ENCODE peak calls at places on chromosomes 13 and 19, in ten cellular contexts. O, T, A, E, C, Z, I, R, V and K are unnamed samples.

GRCh38 chr13:68808456-68808855 is 1299.2 kb upstream of the ATXN8OS start:
- DNase-seq in O (no peak), T (no peak), A (no peak), E (no peak), C (no peak), Z (no peak), I (no peak), R (no peak), V (no peak), K (no peak)

GRCh38 chr13:101695870-101696516 is 243.5 kb downstream of the ITGBL1 start:
- DNase-seq in O (no peak), T (no peak), A (peak), E (no peak), C (no peak), Z (no peak), I (no peak), R (no peak), V (no peak), K (no peak)

GRCh38 chr13:75485286-75486062 is 3.5 kb upstream of the TBC1D4 start:
- DNase-seq in O (peak), T (no peak), A (no peak), E (no peak), C (no peak), Z (no peak), I (no peak), R (no peak), V (no peak), K (no peak)

GRCh38 chr19:46821512-46822359 is 28.9 kb downstream of the AP2S1 start:
- DNase-seq in O (no peak), T (peak), A (no peak), E (no peak), C (no peak), Z (peak), I (peak), R (no peak), V (no peak), K (no peak)

GRCh38 chr19:1076046-1076386 is 9.0 kb downstream of the ARHGAP45 start:
- DNase-seq in O (no peak), T (no peak), A (no peak), E (no peak), C (no peak), Z (no peak), I (no peak), R (no peak), V (no peak), K (no peak)

GRCh38 chr13:50357586-50358118 is 342.4 kb downstream of the KCNRG start:
- DNase-seq in O (peak), T (no peak), A (peak), E (no peak), C (no peak), Z (no peak), I (no peak), R (peak), V (peak), K (no peak)

GRCh38 chr13:112664501-112665203 is 25.2 kb upstream of the ATP11A start:
- DNase-seq in O (peak), T (no peak), A (no peak), E (no peak), C (no peak), Z (no peak), I (no peak), R (no peak), V (no peak), K (no peak)

GRCh38 chr13:99553033-99553432 is 51.8 kb downstream of the TM9SF2 start:
- DNase-seq in O (no peak), T (no peak), A (no peak), E (no peak), C (no peak), Z (no peak), I (no peak), R (no peak), V (no peak), K (no peak)

GRCh38 chr19:35622750-35623149 is 6.1 kb upstream of the RBM42 start:
- DNase-seq in O (no peak), T (no peak), A (no peak), E (no peak), C (no peak), Z (no peak), I (no peak), R (no peak), V (no peak), K (no peak)

GRCh38 chr19:4023600-4024398 is 16.3 kb downstream of the PIAS4 start:
- DNase-seq in O (no peak), T (no peak), A (no peak), E (no peak), C (no peak), Z (no peak), I (no peak), R (no peak), V (no peak), K (no peak)

GRCh38 chr19:53808710-53809125 is 15.4 kb downstream of the NLRP12 start:
- DNase-seq in O (peak), T (no peak), A (no peak), E (no peak), C (no peak), Z (no peak), I (no peak), R (no peak), V (no peak), K (no peak)

GRCh38 chr19:8355631-8356402 is 8.1 kb upstream of the ANGPTL4 start:
- DNase-seq in O (peak), T (no peak), A (no peak), E (no peak), C (no peak), Z (no peak), I (no peak), R (peak), V (no peak), K (no peak)

GRCh38 chr13:42970824-42971669 is 21.0 kb downstream of the EPSTI1 start:
- DNase-seq in O (peak), T (no peak), A (no peak), E (no peak), C (no peak), Z (peak), I (no peak), R (peak), V (no peak), K (no peak)

GRCh38 chr13:65470781-65471180 is 1759.4 kb downstream of the PCDH9 start:
- DNase-seq in O (peak), T (no peak), A (no peak), E (no peak), C (no peak), Z (no peak), I (no peak), R (no peak), V (no peak), K (no peak)

GRCh38 chr19:50500060-50500752 is 10.8 kb downstream of the JOSD2 start:
- DNase-seq in O (no peak), T (no peak), A (peak), E (no peak), C (no peak), Z (no peak), I (no peak), R (peak), V (no peak), K (no peak)

GRCh38 chr19:44726465-44726864 is 22.0 kb upstream of the BCL3 start:
- DNase-seq in O (no peak), T (no peak), A (peak), E (no peak), C (no peak), Z (no peak), I (no peak), R (no peak), V (no peak), K (no peak)

GRCh38 chr13:109151696-109152095 is 522.3 kb downstream of the MYO16 start:
- DNase-seq in O (no peak), T (no peak), A (no peak), E (no peak), C (no peak), Z (no peak), I (no peak), R (no peak), V (no peak), K (no peak)

GRCh38 chr13:100808330-100808729 is 133.7 kb upstream of the TMTC4 start:
- DNase-seq in O (no peak), T (no peak), A (no peak), E (no peak), C (no peak), Z (no peak), I (no peak), R (no peak), V (no peak), K (no peak)

GRCh38 chr13:35964764-35965163 is 166.4 kb downstream of the DCLK1 start:
- DNase-seq in O (peak), T (no peak), A (no peak), E (no peak), C (no peak), Z (no peak), I (no peak), R (no peak), V (no peak), K (no peak)

GRCh38 chr19:50639121-50640112 is at the start of gene SYT3:
- DNase-seq in O (peak), T (peak), A (peak), E (no peak), C (peak), Z (peak), I (peak), R (peak), V (peak), K (no peak)

GRCh38 chr13:94956407-94957110 is 244.2 kb upstream of the SOX21 start:
- DNase-seq in O (no peak), T (no peak), A (no peak), E (no peak), C (no peak), Z (no peak), I (no peak), R (no peak), V (no peak), K (no peak)

GRCh38 chr19:50431343-50432220 is 1.1 kb upstream of the MYBPC2 start:
- DNase-seq in O (peak), T (peak), A (peak), E (peak), C (peak), Z (peak), I (peak), R (peak), V (peak), K (peak)

GRCh38 chr13:78137404-78138142 is 218.9 kb upstream of the EDNRB start:
- DNase-seq in O (peak), T (no peak), A (no peak), E (no peak), C (no peak), Z (no peak), I (no peak), R (peak), V (peak), K (peak)

GRCh38 chr19:1175020-1175419 is 952 bp upstream of the SBNO2 start:
- DNase-seq in O (no peak), T (no peak), A (peak), E (no peak), C (no peak), Z (no peak), I (no peak), R (no peak), V (no peak), K (no peak)

GRCh38 chr13:28753208-28753892 is 34.6 kb upstream of the SLC46A3 start:
- DNase-seq in O (peak), T (no peak), A (peak), E (peak), C (no peak), Z (no peak), I (no peak), R (peak), V (no peak), K (peak)

GRCh38 chr19:4164262-4164661 is 10.8 kb downstream of the CREB3L3 start:
- DNase-seq in O (no peak), T (no peak), A (no peak), E (no peak), C (no peak), Z (no peak), I (no peak), R (no peak), V (no peak), K (no peak)

GRCh38 chr19:41341669-41342490 is 11.8 kb downstream of the TGFB1 start:
- DNase-seq in O (no peak), T (no peak), A (peak), E (no peak), C (no peak), Z (no peak), I (no peak), R (no peak), V (no peak), K (no peak)

GRCh38 chr19:18478545-18479311 is 40.8 kb upstream of the ISYNA1 start:
- DNase-seq in O (peak), T (no peak), A (peak), E (no peak), C (no peak), Z (peak), I (no peak), R (peak), V (peak), K (no peak)